ENCODE peak calls at places on chromosomes 16 and 17, in four cellular contexts. G, I, H and E are unnamed samples.

GRCh38 chr17:32623196-32623595 is 136.4 kb downstream of the CDK5R1 start:
- DNase-seq in G (no peak), I (no peak), H (no peak), E (no peak)

GRCh38 chr17:27269201-27269600 is 24.7 kb upstream of the WSB1 start:
- DNase-seq in G (no peak), I (no peak), H (no peak), E (no peak)

GRCh38 chr16:30697264-30698138 is 1.5 kb upstream of the SRCAP start:
- DNase-seq in G (no peak), I (peak), H (no peak), E (no peak)

GRCh38 chr17:42284020-42284369 is 4.3 kb upstream of the STAT5A start:
- DNase-seq in G (peak), I (no peak), H (no peak), E (no peak)

GRCh38 chr17:12618557-12618956 is 47.1 kb upstream of the MYOCD start:
- DNase-seq in G (no peak), I (no peak), H (no peak), E (no peak)

GRCh38 chr16:80231888-80232287 is 308.9 kb upstream of the DYNLRB2 start:
- DNase-seq in G (no peak), I (no peak), H (no peak), E (no peak)

GRCh38 chr17:16995930-16996329 is 24.0 kb upstream of the TNFRSF13B start:
- DNase-seq in G (no peak), I (no peak), H (no peak), E (no peak)

GRCh38 chr16:1823821-1824220 is 2.8 kb downstream of the HAGH start:
- DNase-seq in G (peak), I (peak), H (peak), E (no peak)

GRCh38 chr17:44536090-44536960 is 21.0 kb upstream of the FZD2 start:
- DNase-seq in G (no peak), I (no peak), H (no peak), E (no peak)

GRCh38 chr17:37405955-37406634 is 541 bp downstream of the ACACA start:
- DNase-seq in G (no peak), I (no peak), H (no peak), E (no peak)

GRCh38 chr17:69326302-69327059 is 452 bp downstream of the ABCA5 start:
- DNase-seq in G (no peak), I (no peak), H (no peak), E (no peak)

GRCh38 chr17:65864409-65864808 is 303.0 kb upstream of the AXIN2 start:
- DNase-seq in G (no peak), I (no peak), H (no peak), E (no peak)

GRCh38 chr17:42116705-42117396 is 4.3 kb downstream of the KAT2A start:
- DNase-seq in G (peak), I (peak), H (peak), E (peak)

GRCh38 chr17:57436565-57436964 is 180.2 kb downstream of the MSI2 start:
- DNase-seq in G (no peak), I (no peak), H (no peak), E (no peak)

GRCh38 chr16:23509763-23510153 is 536 bp downstream of the GGA2 start:
- DNase-seq in G (no peak), I (no peak), H (no peak), E (no peak)

GRCh38 chr16:30367349-30368009 is 2.8 kb downstream of the TBC1D10B start:
- DNase-seq in G (peak), I (no peak), H (no peak), E (no peak)

GRCh38 chr17:67392111-67392510 is 15.0 kb downstream of the PITPNC1 start:
- DNase-seq in G (no peak), I (no peak), H (no peak), E (no peak)

GRCh38 chr17:71260366-71260765 is 860.5 kb upstream of the SOX9 start:
- DNase-seq in G (no peak), I (no peak), H (no peak), E (no peak)

GRCh38 chr16:89598199-89598598 is 15.2 kb upstream of the DPEP1 start:
- DNase-seq in G (no peak), I (no peak), H (no peak), E (no peak)

GRCh38 chr17:58335061-58335731 is 6.6 kb upstream of the TSPOAP1 start:
- DNase-seq in G (no peak), I (no peak), H (no peak), E (no peak)